ENCODE peak calls at places on chromosomes 6 and 20, in seven cellular contexts. A is epithelial cell of prostate; W is NCI-H2029; E is cardiac muscle cell; N is stimulated activated CD8-positive, alpha-beta memory T cell treated with anti-CD3 and anti-CD28 coated beads, Interleukin-7, amount 100 ng/mL, for 4 hours; G is CD8-positive, alpha-beta memory T cell; R is GM03348. C is an unnamed sample.

GRCh38 chr6:16257999-16258708 is 19.8 kb downstream of the GMPR start:
- DNase-seq in A (peak), E (peak), R (no peak), W (peak), N (no peak), G (no peak), C (no peak)

GRCh38 chr6:14676084-14676483 is 558.5 kb downstream of the CD83 start:
- DNase-seq in E (peak), A (no peak), G (no peak), N (no peak), R (peak), W (no peak), C (no peak)

GRCh38 chr6:157518399-157519250 is 137.6 kb downstream of the ZDHHC14 start:
- DNase-seq in A (no peak), G (no peak), E (peak), R (peak), W (no peak), N (no peak), C (no peak)

GRCh38 chr6:38336922-38337321 is 302.8 kb downstream of the BTBD9 start:
- DNase-seq in N (no peak), W (no peak), G (no peak), A (no peak), R (no peak), E (no peak), C (no peak)

GRCh38 chr6:96032646-96033045 is 16.9 kb downstream of the FUT9 start:
- DNase-seq in R (no peak), N (no peak), A (no peak), G (no peak), W (no peak), E (no peak), C (no peak)

GRCh38 chr6:165899592-165899991 is 236.6 kb upstream of the PDE10A start:
- DNase-seq in W (no peak), E (no peak), G (no peak), R (no peak), N (no peak), A (no peak), C (no peak)

GRCh38 chr20:36728986-36729385 is 16.9 kb downstream of the NDRG3 start:
- DNase-seq in R (no peak), W (no peak), E (peak), N (no peak), A (peak), G (no peak), C (no peak)

GRCh38 chr6:15352229-15352628 is 106.4 kb downstream of the JARID2 start:
- DNase-seq in G (no peak), E (no peak), N (no peak), R (no peak), W (no peak), A (no peak), C (no peak)

GRCh38 chr6:149233056-149233715 is 84.3 kb upstream of the TAB2 start:
- DNase-seq in R (peak), G (peak), N (no peak), A (peak), W (peak), E (peak), C (peak)

GRCh38 chr6:14172575-14172974 is 55.0 kb downstream of the CD83 start:
- DNase-seq in W (no peak), N (no peak), R (no peak), E (no peak), G (no peak), A (no peak), C (no peak)

GRCh38 chr20:48635791-48636267 is 192.0 kb downstream of the PREX1 start:
- DNase-seq in W (peak), R (peak), A (no peak), E (peak), G (peak), N (peak), C (peak)

GRCh38 chr6:108097882-108098281 is 23.3 kb upstream of the OSTM1 start:
- DNase-seq in E (peak), R (no peak), G (no peak), A (no peak), N (no peak), W (no peak), C (no peak)

GRCh38 chr6:37209461-37210205 is 39.7 kb downstream of the PIM1 start:
- DNase-seq in A (no peak), N (peak), R (no peak), E (no peak), G (peak), W (no peak), C (no peak)

GRCh38 chr20:61989741-61990140 is 75.9 kb downstream of the TAF4 start:
- DNase-seq in R (no peak), W (no peak), G (peak), A (no peak), N (peak), E (no peak), C (no peak)